ENCODE peak calls at places on chromosomes 7 and 10, in eight cellular contexts. E, M, R, O, F, N, U and Z are unnamed samples.

GRCh38 chr10:63165249-63165648 is 32.1 kb downstream of the NRBF2 start:
- ATAC-seq in O (no peak), R (no peak), N (no peak), U (no peak), E (no peak), F (no peak), M (no peak), Z (no peak)

GRCh38 chr7:156942708-156943090 is 6.8 kb upstream of the NOM1 start:
- ATAC-seq in R (peak), F (no peak), E (no peak), N (peak), O (peak), M (peak), U (peak), Z (peak)

GRCh38 chr7:87231243-87231642 is 11.7 kb upstream of the TMEM243 start:
- ATAC-seq in R (no peak), O (no peak), E (no peak), F (peak), N (no peak), U (no peak), M (no peak), Z (no peak)

GRCh38 chr10:70403483-70404035 is 386 bp upstream of the EIF4EBP2 start:
- ATAC-seq in R (peak), M (peak), O (no peak), U (no peak), N (no peak), F (no peak), E (no peak), Z (no peak)

GRCh38 chr10:52877453-52877852 is 104.9 kb upstream of the MBL2 start:
- ATAC-seq in U (no peak), N (no peak), R (no peak), E (no peak), M (no peak), O (peak), F (peak), Z (no peak)

GRCh38 chr7:43553999-43554398 is 28.9 kb upstream of the STK17A start:
- ATAC-seq in E (peak), O (peak), U (peak), F (peak), N (no peak), M (no peak), R (peak), Z (no peak)

GRCh38 chr7:78510580-78511188 is 712.1 kb downstream of the PHTF2 start:
- ATAC-seq in O (peak), R (peak), N (no peak), E (no peak), U (no peak), M (peak), F (no peak), Z (no peak)

GRCh38 chr10:130968511-130968910 is 343.0 kb downstream of the TCERG1L start:
- ATAC-seq in U (no peak), O (no peak), R (no peak), F (no peak), M (no peak), N (no peak), E (no peak), Z (no peak)

GRCh38 chr10:74171625-74172024 is 20.6 kb downstream of the ADK start:
- ATAC-seq in F (no peak), N (no peak), E (no peak), U (no peak), O (no peak), M (no peak), R (no peak), Z (no peak)

GRCh38 chr7:95213809-95214492 is 110.4 kb downstream of the PON1 start:
- ATAC-seq in R (no peak), F (peak), U (no peak), O (peak), E (peak), M (no peak), N (no peak), Z (no peak)

GRCh38 chr10:98444314-98445006 is 2.3 kb downstream of the HPS1 start:
- ATAC-seq in N (no peak), E (no peak), M (no peak), U (no peak), O (no peak), R (no peak), F (no peak), Z (no peak)

GRCh38 chr7:55545496-55545895 is 26.8 kb downstream of the VOPP1 start:
- ATAC-seq in M (peak), R (peak), N (no peak), E (no peak), F (peak), U (no peak), O (no peak), Z (no peak)

GRCh38 chr10:92756233-92757065 is 66.7 kb downstream of the HHEX start:
- ATAC-seq in U (no peak), N (no peak), E (no peak), F (no peak), M (no peak), O (no peak), R (no peak), Z (peak)

GRCh38 chr7:30448461-30449189 is 30.0 kb downstream of the NOD1 start:
- ATAC-seq in F (peak), N (no peak), R (peak), O (no peak), E (no peak), M (no peak), U (no peak), Z (no peak)

GRCh38 chr7:129258649-129259389 is 34.0 kb downstream of the AHCYL2 start:
- ATAC-seq in O (no peak), E (no peak), U (peak), R (no peak), N (no peak), M (no peak), F (no peak), Z (no peak)